ENCODE peak calls at places on chromosomes 2 and 18, in seven cellular contexts. U is omental fat pad, T is NCI-H1436, D is GM10248, N is nucleus accumbens, W is frontal cortex, M is RPMI7951. H is an unnamed sample.

GRCh38 chr2:63849381-63850203 is 7.9 kb downstream of the UGP2 start:
- DNase-seq in U (no peak), T (no peak), D (no peak), N (no peak), W (no peak), M (no peak), H (no peak)

GRCh38 chr2:25976884-25977741 is 5.2 kb downstream of the KIF3C start:
- DNase-seq in U (no peak), T (no peak), D (no peak), N (no peak), W (no peak), M (peak; percentile 62), H (peak; percentile 58)

GRCh38 chr2:85106489-85107180 is 26.6 kb upstream of the TCF7L1 start:
- DNase-seq in U (no peak), T (no peak), D (no peak), N (no peak), W (no peak), M (peak; percentile 39), H (peak; percentile 89)

GRCh38 chr2:16614314-16614860 is 51.2 kb downstream of the CYRIA start:
- DNase-seq in U (no peak), T (no peak), D (no peak), N (no peak), W (no peak), M (peak; percentile 16), H (no peak)

GRCh38 chr2:41806286-41806685 is 241.5 kb upstream of the PKDCC start:
- DNase-seq in U (no peak), T (no peak), D (no peak), N (no peak), W (no peak), M (no peak), H (no peak)

GRCh38 chr2:30482025-30482424 is 35.0 kb downstream of the LCLAT1 start:
- DNase-seq in U (no peak), T (no peak), D (no peak), N (no peak), W (no peak), M (no peak), H (no peak)

GRCh38 chr2:234368861-234369261 is 128.0 kb downstream of the ARL4C start:
- DNase-seq in U (no peak), T (no peak), D (no peak), N (no peak), W (no peak), M (peak; percentile 54), H (no peak)

GRCh38 chr2:37720533-37721218 is 49.2 kb upstream of the CDC42EP3 start:
- DNase-seq in U (no peak), T (no peak), D (no peak), N (no peak), W (no peak), M (peak; percentile 50), H (no peak)

GRCh38 chr2:9640403-9641104 is 9.8 kb upstream of the YWHAQ start:
- DNase-seq in U (no peak), T (no peak), D (no peak), N (no peak), W (no peak), M (no peak), H (no peak)

GRCh38 chr2:71742953-71743601 is 289.7 kb downstream of the DYSF start:
- DNase-seq in U (peak; percentile 48), T (no peak), D (no peak), N (peak; percentile 17), W (no peak), M (peak; percentile 98), H (peak; percentile 94)

GRCh38 chr2:190050001-190050400 is 12.5 kb downstream of the MSTN start:
- DNase-seq in U (no peak), T (no peak), D (no peak), N (no peak), W (no peak), M (peak; percentile 16), H (no peak)

GRCh38 chr18:62999392-62999791 is 284.1 kb downstream of the PHLPP1 start:
- DNase-seq in U (no peak), T (no peak), D (no peak), N (no peak), W (no peak), M (peak; percentile 65), H (no peak)

GRCh38 chr2:190943706-190944105 is 63.1 kb downstream of the GLS start:
- DNase-seq in U (no peak), T (no peak), D (no peak), N (no peak), W (no peak), M (no peak), H (no peak)

GRCh38 chr2:51981813-51982212 is 949.9 kb upstream of the NRXN1 start:
- DNase-seq in U (no peak), T (no peak), D (no peak), N (no peak), W (no peak), M (no peak), H (no peak)

GRCh38 chr18:7955175-7955574 is 388.1 kb downstream of the PTPRM start:
- DNase-seq in U (no peak), T (no peak), D (no peak), N (no peak), W (no peak), M (no peak), H (no peak)

GRCh38 chr2:33670392-33670937 is 71.4 kb upstream of the FAM98A start:
- DNase-seq in U (no peak), T (no peak), D (no peak), N (no peak), W (no peak), M (peak; percentile 33), H (no peak)

GRCh38 chr2:102735431-102736130 is 26.2 kb upstream of the TMEM182 start:
- DNase-seq in U (no peak), T (peak; percentile 25), D (no peak), N (peak; percentile 39), W (no peak), M (no peak), H (no peak)

GRCh38 chr2:191038241-191038725 is 24.3 kb upstream of the STAT1 start:
- DNase-seq in U (no peak), T (no peak), D (no peak), N (no peak), W (no peak), M (peak; percentile 55), H (no peak)

GRCh38 chr2:38037757-38038615 is 38.0 kb downstream of the CYP1B1 start:
- DNase-seq in U (peak; percentile 39), T (no peak), D (peak; percentile 70), N (no peak), W (no peak), M (peak; percentile 85), H (no peak)

H was measured in NCI-H226.